ENCODE peak calls at places on chromosomes 12 and 14, in four cellular contexts. T, E, Z and D are unnamed samples. For H3K4me1, the result is how much of the 10 kb centered on the place peaks cover.

GRCh38 chr12:7966558-7966957 is 30.6 kb upstream of the SLC2A3 start:
- DNase-seq in E (no peak), Z (no peak), T (no peak), D (no peak)

GRCh38 chr12:1212529-1212928 is 221.5 kb downstream of the ERC1 start:
- DNase-seq in E (no peak), T (no peak), Z (no peak), D (peak)

GRCh38 chr14:64880382-64881121 is 845 bp upstream of the SPTB start:
- DNase-seq in T (no peak), Z (peak), E (peak), D (peak)

GRCh38 chr12:101570022-101570421 is 24.7 kb upstream of the MYBPC1 start:
- DNase-seq in E (peak), Z (peak), T (peak), D (no peak)

GRCh38 chr12:50598321-50598862 is 93.6 kb downstream of the DIP2B start:
- DNase-seq in Z (no peak), T (peak), E (no peak), D (no peak)

GRCh38 chr12:19892186-19892585 is 452.9 kb downstream of the AEBP2 start:
- DNase-seq in T (peak), E (peak), Z (no peak), D (no peak)

GRCh38 chr12:31749024-31749704 is 20.3 kb upstream of the AMN1 start:
- DNase-seq in T (peak), E (peak), Z (peak), D (peak)

GRCh38 chr12:47396902-47397663 is 308.7 kb downstream of the RPAP3 start:
- DNase-seq in Z (no peak), T (no peak), E (no peak), D (no peak)

GRCh38 chr12:112146123-112146522 is 20.8 kb downstream of the TRAFD1 start:
- DNase-seq in E (no peak), Z (no peak), T (no peak), D (no peak)

GRCh38 chr14:25406818-25407217 is 356.9 kb upstream of the STXBP6 start:
- DNase-seq in Z (peak), E (peak), T (peak), D (peak)

GRCh38 chr12:109871678-109872314 is 8.5 kb downstream of the GLTP start:
- DNase-seq in Z (no peak), T (peak), E (no peak), D (peak)
- H3K4me1 ChIP-seq in Z (under half), T (under half), E (under half), D (half or more)

DNA sequence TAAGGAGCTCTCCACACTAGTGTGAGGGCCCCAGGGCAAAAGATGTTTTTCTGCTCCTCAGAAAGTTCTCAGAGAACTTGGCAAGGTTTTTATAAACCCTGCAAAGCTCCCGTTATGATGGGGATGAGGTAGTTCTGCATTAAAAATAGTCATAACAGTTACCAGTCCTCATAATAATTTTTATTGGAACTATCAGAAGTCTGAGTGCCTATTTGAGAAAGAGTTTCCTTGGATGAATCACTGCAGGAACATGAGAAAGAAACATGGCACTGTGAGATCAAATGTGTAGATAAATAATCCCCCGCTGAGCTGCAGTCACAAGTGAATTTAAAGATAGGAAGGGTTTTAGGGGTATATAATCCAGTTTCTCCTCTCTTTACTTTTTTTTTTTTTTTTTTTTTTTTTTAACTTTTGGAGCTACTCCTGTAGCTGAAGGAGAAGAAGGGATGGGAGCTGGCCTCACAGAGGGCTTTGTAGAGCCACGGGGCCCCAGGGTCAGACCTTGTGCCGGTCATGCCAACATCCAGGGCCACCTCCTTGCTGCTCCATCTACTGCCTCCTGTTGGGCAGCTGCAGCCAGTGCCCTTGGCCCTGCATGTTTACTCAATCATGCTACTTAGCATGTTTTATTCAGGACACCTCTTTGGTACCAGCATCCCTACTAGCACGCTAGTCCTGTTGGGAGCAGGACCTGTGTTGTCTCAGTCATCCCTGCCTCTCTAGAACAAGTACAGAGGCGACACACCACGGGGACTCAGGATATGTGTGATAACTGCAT is 39.5 kb downstream of the EVL start:
- DNase-seq in T (peak), Z (peak), E (peak), D (no peak)
- TF ChIP-seq CTCF in T (no peak), Z (no peak), E (peak), D (no peak)

GRCh38 chr12:51869931-51870330 is 18.0 kb upstream of the ANKRD33 start:
- DNase-seq in E (no peak), T (no peak), Z (no peak), D (no peak)
- H3K4me1 ChIP-seq in E (under half), T (under half), Z (under half), D (under half)

GRCh38 chr12:6697584-6698351 is 2.8 kb downstream of the PIANP start:
- DNase-seq in E (peak), T (peak), Z (peak), D (peak)
- TF ChIP-seq CTCF in E (peak), T (peak), Z (peak), D (peak)

GRCh38 chr14:68665116-68665515 is 127.8 kb downstream of the ZFP36L1 start:
- DNase-seq in E (no peak), Z (no peak), T (peak), D (no peak)
- H3K4me1 ChIP-seq in E (under half), Z (under half), T (under half), D (under half)

GRCh38 chr14:35883677-35884293 is 57.6 kb downstream of the BRMS1L start:
- DNase-seq in T (peak), E (peak), Z (no peak), D (no peak)
- TF ChIP-seq CTCF in T (peak), E (peak), Z (peak), D (no peak)

GRCh38 chr14:104393199-104393897 is 186.2 kb upstream of the C14orf180 start:
- DNase-seq in E (no peak), T (no peak), Z (no peak), D (peak)
- H3K4me1 ChIP-seq in E (under half), T (under half), Z (under half), D (under half)

GRCh38 chr12:54139030-54139429 is 49.8 kb downstream of the SMUG1 start:
- DNase-seq in E (no peak), Z (no peak), T (no peak), D (peak)

GRCh38 chr12:54138219-54138618 is 50.6 kb downstream of the SMUG1 start:
- DNase-seq in T (no peak), Z (no peak), E (no peak), D (no peak)

GRCh38 chr12:54135621-54136027 is 53.2 kb downstream of the SMUG1 start:
- DNase-seq in E (no peak), Z (no peak), T (no peak), D (no peak)

GRCh38 chr12:54134850-54135249 is 53.9 kb downstream of the SMUG1 start:
- DNase-seq in T (no peak), E (no peak), Z (no peak), D (peak)

GRCh38 chr12:54136844-54137580 is 51.8 kb downstream of the SMUG1 start:
- DNase-seq in Z (no peak), T (no peak), E (peak), D (no peak)
- TF ChIP-seq CTCF in Z (no peak), T (no peak), E (peak), D (no peak)

GRCh38 chr12:132323171-132324010 is 6.0 kb downstream of the GALNT9 start:
- DNase-seq in Z (no peak), E (no peak), T (no peak), D (no peak)
- H3K4me1 ChIP-seq in Z (under half), E (under half), T (under half), D (under half)